ENCODE peak calls at places on chromosomes 3 and 15, in ten cellular contexts. Z is HFF-Myc, U is breast epithelium, N is tibial artery, V is AG09309, K is AG04450, R is fibroblast of pulmonary artery, H is SK-N-SH, I is astrocyte, C is GM06990. G is an unnamed sample.
A peak's percentile ranks its signal among the peaks of the same experiment; 100 is the strongest.

GRCh38 chr3:181610973-181611265 is 100.8 kb upstream of the SOX2 start:
- DNase-seq in Z (no peak), U (no peak), N (no peak), V (no peak), K (no peak), R (no peak), H (no peak), I (no peak), C (no peak), G (no peak)

GRCh38 chr3:9810357-9810726 is 280 bp downstream of the TTLL3 start:
- DNase-seq in Z (no peak), U (no peak), N (no peak), V (no peak), K (no peak), R (no peak), H (no peak), I (no peak), C (no peak), G (no peak)

GRCh38 chr3:131804565-131805133 is 230.2 kb downstream of the CPNE4 start:
- DNase-seq in Z (no peak), U (no peak), N (no peak), V (no peak), K (no peak), R (peak; percentile 6), H (no peak), I (no peak), C (no peak), G (no peak)

GRCh38 chr3:71305246-71306206 is 278.0 kb downstream of the FOXP1 start:
- DNase-seq in Z (no peak), U (peak; percentile 21), N (peak; percentile 25), V (no peak), K (no peak), R (peak; percentile 32), H (no peak), I (peak; percentile 55), C (no peak), G (no peak)

GRCh38 chr3:40805456-40805855 is 280.7 kb downstream of the ZNF621 start:
- DNase-seq in Z (no peak), U (no peak), N (no peak), V (no peak), K (no peak), R (no peak), H (no peak), I (no peak), C (no peak), G (no peak)

GRCh38 chr3:111591555-111591954 is 3.6 kb downstream of the ZBED2 start:
- DNase-seq in Z (no peak), U (no peak), N (no peak), V (no peak), K (no peak), R (no peak), H (no peak), I (no peak), C (no peak), G (no peak)

GRCh38 chr15:98174286-98174685 is 213.8 kb downstream of the ARRDC4 start:
- DNase-seq in Z (no peak), U (no peak), N (no peak), V (no peak), K (no peak), R (no peak), H (no peak), I (no peak), C (no peak), G (no peak)

GRCh38 chr3:138781012-138781470 is 53.7 kb downstream of the PIK3CB start:
- DNase-seq in Z (no peak), U (no peak), N (no peak), V (no peak), K (no peak), R (no peak), H (no peak), I (no peak), C (no peak), G (no peak)

GRCh38 chr3:188270423-188270972 is 116.5 kb downstream of the LPP start:
- DNase-seq in Z (peak; percentile 63), U (peak; percentile 77), N (peak; percentile 65), V (no peak), K (peak; percentile 95), R (peak; percentile 97), H (no peak), I (peak; percentile 97), C (no peak), G (no peak)

GRCh38 chr3:188272481-188273372 is 118.8 kb downstream of the LPP start:
- DNase-seq in Z (peak; percentile 64), U (no peak), N (no peak), V (no peak), K (peak; percentile 70), R (peak; percentile 72), H (no peak), I (peak; percentile 94), C (no peak), G (no peak)

GRCh38 chr3:188269040-188269439 is 115.1 kb downstream of the LPP start:
- DNase-seq in Z (no peak), U (no peak), N (no peak), V (no peak), K (no peak), R (no peak), H (no peak), I (no peak), C (no peak), G (no peak)

GRCh38 chr3:188274249-188274915 is 120.4 kb downstream of the LPP start:
- DNase-seq in Z (no peak), U (no peak), N (no peak), V (no peak), K (no peak), R (no peak), H (no peak), I (peak; percentile 75), C (no peak), G (no peak)

GRCh38 chr3:188271226-188271894 is 117.4 kb downstream of the LPP start:
- DNase-seq in Z (no peak), U (no peak), N (no peak), V (no peak), K (no peak), R (no peak), H (no peak), I (no peak), C (no peak), G (no peak)
- TF ChIP-seq CTCF in Z (no peak), U (no peak), N (no peak), V (no peak), K (no peak), R (no peak), H (no peak), I (no peak), C (no peak), G (no peak)

GRCh38 chr3:53196575-53197407 is 35.8 kb downstream of the PRKCD start:
- DNase-seq in Z (peak; percentile 20), U (no peak), N (no peak), V (no peak), K (no peak), R (peak; percentile 69), H (peak; percentile 20), I (peak; percentile 39), C (peak; percentile 62), G (peak; percentile 53)

GRCh38 chr3:53194218-53195065 is 33.4 kb downstream of the PRKCD start:
- DNase-seq in Z (peak; percentile 37), U (no peak), N (peak; percentile 38), V (no peak), K (no peak), R (peak; percentile 61), H (peak; percentile 30), I (peak; percentile 37), C (no peak), G (no peak)

GRCh38 chr3:53195066-53195450 is 34.0 kb downstream of the PRKCD start:
- DNase-seq in Z (no peak), U (no peak), N (no peak), V (no peak), K (no peak), R (no peak), H (peak; percentile 12), I (no peak), C (no peak), G (no peak)

GRCh38 chr3:53193466-53194217 is 32.6 kb downstream of the PRKCD start:
- DNase-seq in Z (no peak), U (no peak), N (no peak), V (no peak), K (no peak), R (no peak), H (peak; percentile 28), I (no peak), C (no peak), G (no peak)

GRCh38 chr3:53195602-53196574 is 34.9 kb downstream of the PRKCD start:
- DNase-seq in Z (no peak), U (no peak), N (peak; percentile 41), V (no peak), K (no peak), R (peak; percentile 49), H (peak; percentile 94), I (no peak), C (peak; percentile 80), G (peak; percentile 83)
- TF ChIP-seq CTCF in Z (peak; percentile 99), U (peak; percentile 98), N (peak; percentile 98), V (peak; percentile 100), K (peak; percentile 98), R (peak; percentile 94), H (peak; percentile 99), I (peak; percentile 78), C (peak; percentile 100), G (peak; percentile 97)

GRCh38 chr15:83067638-83067962 is 548 bp upstream of the BTBD1 start:
- DNase-seq in Z (no peak), U (no peak), N (no peak), V (no peak), K (no peak), R (no peak), H (no peak), I (no peak), C (no peak), G (no peak)

GRCh38 chr15:83066034-83066760 is 855 bp downstream of the BTBD1 start:
- DNase-seq in Z (no peak), U (no peak), N (no peak), V (no peak), K (no peak), R (no peak), H (no peak), I (no peak), C (no peak), G (no peak)

GRCh38 chr15:83065431-83065830 is 1.6 kb downstream of the BTBD1 start:
- DNase-seq in Z (no peak), U (no peak), N (no peak), V (no peak), K (no peak), R (no peak), H (no peak), I (no peak), C (no peak), G (no peak)

GRCh38 chr15:83068054-83068453 is 1.0 kb upstream of the BTBD1 start:
- DNase-seq in Z (no peak), U (no peak), N (no peak), V (no peak), K (no peak), R (no peak), H (no peak), I (no peak), C (no peak), G (no peak)

GRCh38 chr15:83066761-83067637 is at the start of gene BTBD1:
- DNase-seq in Z (peak; percentile 81), U (peak; percentile 72), N (peak; percentile 96), V (peak; percentile 89), K (peak; percentile 90), R (peak; percentile 97), H (peak; percentile 96), I (peak; percentile 94), C (peak; percentile 94), G (peak; percentile 96)
- TF ChIP-seq CTCF in Z (no peak), U (no peak), N (no peak), V (no peak), K (no peak), R (peak; percentile 6), H (peak; percentile 6), I (no peak), C (peak; percentile 21), G (no peak)

DNA sequence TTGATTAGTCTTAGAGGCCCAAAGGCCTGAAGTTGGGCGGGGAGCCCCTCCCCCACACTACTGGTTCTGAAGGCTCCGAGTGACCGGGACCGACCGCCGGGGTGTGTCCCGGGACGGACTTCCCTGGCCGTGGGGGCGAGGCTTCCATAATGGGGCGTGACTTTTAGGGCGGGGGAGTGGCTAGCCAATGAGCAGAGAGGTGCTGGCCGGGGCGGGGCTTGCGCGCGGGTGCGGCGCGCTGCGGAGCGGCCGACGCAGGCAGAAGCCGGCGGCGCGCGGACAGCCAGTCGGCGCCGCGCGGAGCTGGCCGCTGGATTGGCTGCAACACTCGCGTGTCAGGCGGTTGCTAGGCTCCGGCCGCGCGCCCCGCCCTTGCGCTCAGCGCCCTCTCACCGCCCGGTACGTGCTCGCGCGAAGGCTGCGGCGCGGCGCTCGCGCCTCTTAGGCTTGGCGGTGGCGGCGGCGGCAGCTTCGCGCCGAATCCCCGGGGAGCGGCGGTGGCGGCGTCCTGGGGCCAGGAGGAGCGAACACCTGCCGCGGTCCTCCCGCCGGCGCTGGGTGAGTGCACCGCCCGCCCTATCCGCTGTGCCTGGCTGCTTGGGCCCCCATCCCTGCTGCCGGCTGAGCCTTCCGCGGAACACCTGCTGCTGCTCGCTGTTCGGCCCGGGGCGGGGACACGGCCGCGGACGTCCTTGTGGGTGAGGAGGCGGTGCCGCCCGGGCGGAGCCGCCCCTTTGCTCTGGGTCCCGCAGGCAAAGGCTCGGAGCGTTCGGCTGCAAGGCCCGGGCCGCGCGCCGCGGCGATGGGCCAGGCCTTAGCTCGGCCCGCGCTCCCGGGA is at the start of gene DAG1:
- DNase-seq in Z (peak; percentile 74), U (peak; percentile 98), N (peak; percentile 99), V (peak; percentile 69), K (peak; percentile 81), R (peak; percentile 96), H (peak; percentile 97), I (peak; percentile 89), C (peak; percentile 99), G (peak; percentile 98)
- TF ChIP-seq CTCF in Z (no peak), U (no peak), N (peak; percentile 4), V (no peak), K (no peak), R (no peak), H (no peak), I (no peak), C (no peak), G (no peak)